ENCODE peak calls at places on chromosomes 5 and 9, in four cellular contexts. One of them, this sample, is unnamed.

GRCh38 chr5:2752059-2752874 is 790 bp upstream of the IRX2 start:
- DNase-seq in IMR-90: no peak
- DNase-seq in H1: no peak
- DNase-seq in mesendoderm: peak
- DNase-seq in this sample: peak

GRCh38 chr5:74386571-74387334 is 253.8 kb downstream of the ENC1 start:
- DNase-seq in IMR-90: peak
- DNase-seq in H1: no peak
- DNase-seq in mesendoderm: no peak
- DNase-seq in this sample: no peak

GRCh38 chr5:175461370-175461769 is 17.0 kb upstream of the SFXN1 start:
- DNase-seq in IMR-90: no peak
- DNase-seq in H1: no peak
- DNase-seq in mesendoderm: no peak
- DNase-seq in this sample: no peak

GRCh38 chr5:122985954-122986721 is 50.4 kb downstream of the PPIC start:
- DNase-seq in IMR-90: no peak
- DNase-seq in H1: no peak
- DNase-seq in mesendoderm: no peak
- DNase-seq in this sample: no peak

GRCh38 chr9:97307500-97308163 is at the start of gene CCDC180:
- DNase-seq in IMR-90: no peak
- DNase-seq in H1: no peak
- DNase-seq in mesendoderm: no peak
- DNase-seq in this sample: no peak

GRCh38 chr5:133455681-133456080 is 156.7 kb downstream of the FSTL4 start:
- DNase-seq in IMR-90: no peak
- DNase-seq in H1: no peak
- DNase-seq in mesendoderm: no peak
- DNase-seq in this sample: peak

GRCh38 chr5:107381189-107381856 is 289.4 kb downstream of the EFNA5 start:
- DNase-seq in IMR-90: peak
- DNase-seq in H1: no peak
- DNase-seq in mesendoderm: no peak
- DNase-seq in this sample: no peak

GRCh38 chr9:113910036-113910639 is 34.0 kb downstream of the ZNF618 start:
- DNase-seq in IMR-90: no peak
- DNase-seq in H1: no peak
- DNase-seq in mesendoderm: no peak
- DNase-seq in this sample: peak

GRCh38 chr5:123554601-123555000 is 42.6 kb downstream of the CSNK1G3 start:
- DNase-seq in IMR-90: no peak
- DNase-seq in H1: no peak
- DNase-seq in mesendoderm: peak
- DNase-seq in this sample: no peak

GRCh38 chr5:93586948-93587918 is 4.2 kb downstream of the NR2F1 start:
- DNase-seq in IMR-90: peak
- DNase-seq in H1: no peak
- DNase-seq in mesendoderm: no peak
- DNase-seq in this sample: no peak

GRCh38 chr5:59401637-59402036 is 491.9 kb downstream of the PDE4D start:
- DNase-seq in IMR-90: no peak
- DNase-seq in H1: no peak
- DNase-seq in mesendoderm: no peak
- DNase-seq in this sample: no peak

GRCh38 chr5:87154191-87154590 is 113.5 kb upstream of the RASA1 start:
- DNase-seq in IMR-90: no peak
- DNase-seq in H1: no peak
- DNase-seq in mesendoderm: no peak
- DNase-seq in this sample: no peak

GRCh38 chr9:96874947-96875459 is 20.7 kb upstream of the ZNF782 start:
- DNase-seq in IMR-90: peak
- DNase-seq in H1: no peak
- DNase-seq in mesendoderm: no peak
- DNase-seq in this sample: no peak

GRCh38 chr5:59923465-59923864 is 29.9 kb upstream of the PDE4D start:
- DNase-seq in IMR-90: peak
- DNase-seq in H1: no peak
- DNase-seq in mesendoderm: peak
- DNase-seq in this sample: no peak

GRCh38 chr9:97840521-97840920 is 12.5 kb upstream of the FOXE1 start:
- DNase-seq in IMR-90: peak
- DNase-seq in H1: no peak
- DNase-seq in mesendoderm: no peak
- DNase-seq in this sample: no peak

GRCh38 chr5:132883261-132883834 is 9.9 kb downstream of the LEAP2 start:
- DNase-seq in IMR-90: peak
- DNase-seq in H1: no peak
- DNase-seq in mesendoderm: peak
- DNase-seq in this sample: peak

GRCh38 chr5:89473196-89473595 is 590.2 kb upstream of the MEF2C start:
- DNase-seq in IMR-90: no peak
- DNase-seq in H1: no peak
- DNase-seq in mesendoderm: no peak
- DNase-seq in this sample: no peak

GRCh38 chr9:100087218-100087617 is 11.6 kb downstream of the ERP44 start:
- DNase-seq in IMR-90: peak
- DNase-seq in H1: no peak
- DNase-seq in mesendoderm: no peak
- DNase-seq in this sample: no peak

GRCh38 chr5:36552626-36553393 is 53.6 kb upstream of the SLC1A3 start:
- DNase-seq in IMR-90: no peak
- DNase-seq in H1: no peak
- DNase-seq in mesendoderm: peak
- DNase-seq in this sample: peak

GRCh38 chr5:63055421-63055820 is 476.8 kb downstream of the LRRC70 start:
- DNase-seq in IMR-90: no peak
- DNase-seq in H1: no peak
- DNase-seq in mesendoderm: peak
- DNase-seq in this sample: no peak

GRCh38 chr5:93845376-93845775 is 104.0 kb upstream of the POU5F2 start:
- DNase-seq in IMR-90: no peak
- DNase-seq in H1: no peak
- DNase-seq in mesendoderm: no peak
- DNase-seq in this sample: no peak

GRCh38 chr9:129676970-129677369 is 11.5 kb downstream of the PRRX2 start:
- DNase-seq in IMR-90: no peak
- DNase-seq in H1: no peak
- DNase-seq in mesendoderm: no peak
- DNase-seq in this sample: no peak

GRCh38 chr5:145718956-145719355 is 116.2 kb downstream of the PRELID2 start:
- DNase-seq in IMR-90: peak
- DNase-seq in H1: no peak
- DNase-seq in mesendoderm: peak
- DNase-seq in this sample: no peak

GRCh38 chr5:150065346-150065745 is 21.0 kb downstream of the CSF1R start:
- DNase-seq in IMR-90: peak
- DNase-seq in H1: no peak
- DNase-seq in mesendoderm: no peak
- DNase-seq in this sample: no peak

GRCh38 chr9:112548836-112549235 is 62.2 kb downstream of the KIAA1958 start:
- DNase-seq in IMR-90: peak
- DNase-seq in H1: no peak
- DNase-seq in mesendoderm: no peak
- DNase-seq in this sample: no peak

GRCh38 chr5:31449175-31449574 is 82.7 kb downstream of the DROSHA start:
- DNase-seq in IMR-90: peak
- DNase-seq in H1: no peak
- DNase-seq in mesendoderm: no peak
- DNase-seq in this sample: no peak

GRCh38 chr5:179766021-179766725 is 27.6 kb upstream of the LTC4S start:
- DNase-seq in IMR-90: peak
- DNase-seq in H1: no peak
- DNase-seq in mesendoderm: no peak
- DNase-seq in this sample: no peak

GRCh38 chr5:20286512-20286911 is 298.5 kb upstream of the CDH18 start:
- DNase-seq in IMR-90: peak
- DNase-seq in H1: no peak
- DNase-seq in mesendoderm: no peak
- DNase-seq in this sample: no peak

GRCh38 chr9:19976226-19976625 is 187.4 kb upstream of the SLC24A2 start:
- DNase-seq in IMR-90: no peak
- DNase-seq in H1: no peak
- DNase-seq in mesendoderm: no peak
- DNase-seq in this sample: no peak

GRCh38 chr5:177465044-177465443 is 8.4 kb downstream of the DBN1 start:
- DNase-seq in IMR-90: no peak
- DNase-seq in H1: no peak
- DNase-seq in mesendoderm: no peak
- DNase-seq in this sample: no peak

GRCh38 chr9:134214395-134214765 is 50.0 kb upstream of the RNU6ATAC start:
- DNase-seq in IMR-90: no peak
- DNase-seq in H1: no peak
- DNase-seq in mesendoderm: no peak
- DNase-seq in this sample: no peak

GRCh38 chr5:151223447-151224264 is at the start of gene CCDC69:
- DNase-seq in IMR-90: peak
- DNase-seq in H1: no peak
- DNase-seq in mesendoderm: peak
- DNase-seq in this sample: peak

GRCh38 chr9:135076143-135076875 is 11.2 kb upstream of the OLFM1 start:
- DNase-seq in IMR-90: no peak
- DNase-seq in H1: no peak
- DNase-seq in mesendoderm: no peak
- DNase-seq in this sample: peak

GRCh38 chr9:80086386-80086785 is 514.6 kb downstream of the TLE4 start:
- DNase-seq in IMR-90: no peak
- DNase-seq in H1: no peak
- DNase-seq in mesendoderm: no peak
- DNase-seq in this sample: no peak

GRCh38 chr5:135694906-135695305 is 116.1 kb upstream of the CXCL14 start:
- DNase-seq in IMR-90: no peak
- DNase-seq in H1: no peak
- DNase-seq in mesendoderm: no peak
- DNase-seq in this sample: no peak

GRCh38 chr5:10761842-10762165 is 770 bp upstream of the DAP start:
- DNase-seq in IMR-90: peak
- DNase-seq in H1: no peak
- DNase-seq in mesendoderm: no peak
- DNase-seq in this sample: no peak

GRCh38 chr5:10760976-10761841 is at the start of gene DAP:
- DNase-seq in IMR-90: peak
- DNase-seq in H1: peak
- DNase-seq in mesendoderm: peak
- DNase-seq in this sample: peak

GRCh38 chr5:10760033-10760975 is 730 bp downstream of the DAP start:
- DNase-seq in IMR-90: peak
- DNase-seq in H1: no peak
- DNase-seq in mesendoderm: peak
- DNase-seq in this sample: no peak

GRCh38 chr5:10762776-10763500 is 1.9 kb upstream of the DAP start:
- DNase-seq in IMR-90: peak
- DNase-seq in H1: no peak
- DNase-seq in mesendoderm: no peak
- DNase-seq in this sample: no peak

GRCh38 chr5:10762178-10762775 is 1.2 kb upstream of the DAP start:
- DNase-seq in IMR-90: no peak
- DNase-seq in H1: no peak
- DNase-seq in mesendoderm: peak
- DNase-seq in this sample: no peak
- H3K18ac ChIP-seq in IMR-90: peak
- H3K18ac ChIP-seq in H1: peak
- H3K18ac ChIP-seq in mesendoderm: no peak
- H3K18ac ChIP-seq in this sample: no peak

DNA sequence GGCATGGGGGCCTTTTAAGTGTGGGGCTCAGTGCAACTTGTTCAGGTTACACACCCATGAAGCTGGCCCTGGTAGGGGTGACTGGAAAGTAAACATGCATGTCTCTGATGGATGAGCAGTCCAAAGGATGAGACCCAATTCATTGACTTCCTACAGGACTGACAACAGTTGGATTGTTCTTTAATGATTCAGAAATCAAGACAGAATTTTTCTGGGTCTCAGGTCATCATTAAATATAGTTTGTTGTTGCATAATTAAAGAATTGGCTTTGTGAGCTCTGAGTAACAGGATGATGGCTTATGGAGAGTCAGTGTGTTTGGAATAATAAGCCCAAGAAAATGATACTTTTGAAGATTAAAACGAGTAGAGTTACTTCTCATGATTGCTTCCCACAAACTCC is 604.2 kb upstream of the CLINT1 start:
- DNase-seq in IMR-90: peak
- DNase-seq in H1: no peak
- DNase-seq in mesendoderm: no peak
- DNase-seq in this sample: no peak
- H3K9ac ChIP-seq in IMR-90: no peak
- H3K9ac ChIP-seq in H1: no peak
- H3K9ac ChIP-seq in mesendoderm: no peak
- H3K9ac ChIP-seq in this sample: no peak

GRCh38 chr9:76730795-76731194 is 33.4 kb upstream of the PCA3 start:
- DNase-seq in IMR-90: no peak
- DNase-seq in H1: no peak
- DNase-seq in mesendoderm: no peak
- DNase-seq in this sample: no peak
- H3K56ac ChIP-seq in IMR-90: no peak
- H3K56ac ChIP-seq in H1: no peak
- H3K56ac ChIP-seq in mesendoderm: no peak
- H3K56ac ChIP-seq in this sample: no peak

DNA sequence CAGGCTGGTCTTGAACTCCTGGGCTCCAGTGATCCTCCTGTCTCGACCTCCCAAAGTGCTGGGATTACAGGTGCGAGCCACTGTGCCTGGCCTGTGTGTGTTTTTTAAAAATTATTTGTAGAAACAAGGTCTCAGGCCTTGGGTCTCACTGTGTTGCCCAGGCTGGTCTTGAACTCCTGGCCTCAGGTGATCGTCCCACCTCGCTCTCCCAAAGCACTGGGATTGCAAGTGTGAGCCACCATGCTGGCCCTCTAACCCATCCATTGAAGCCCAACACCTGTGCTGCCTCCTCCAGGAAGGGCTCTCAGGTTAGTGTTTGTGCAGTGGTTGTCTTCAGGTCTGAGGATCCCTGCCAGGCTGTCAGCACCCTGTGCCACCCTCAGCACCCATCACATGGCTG is 56.6 kb downstream of the CXXC5 start:
- DNase-seq in IMR-90: no peak
- DNase-seq in H1: no peak
- DNase-seq in mesendoderm: no peak
- DNase-seq in this sample: no peak
- H3K18ac ChIP-seq in IMR-90: no peak
- H3K18ac ChIP-seq in H1: no peak
- H3K18ac ChIP-seq in mesendoderm: no peak
- H3K18ac ChIP-seq in this sample: no peak